ENCODE peak calls at places on chromosomes 6 and 20, in ten cellular contexts. V is HS-5; C is GM03348; F is hypothalamus; I is mucosa of gallbladder; O is activated CD4-positive, alpha-beta T cell treated with anti-CD3 and anti-CD28 coated beads for 48 hours; D is T-cell; P is neural crest cell; K is astrocyte; A is activated T-helper 1 cell treated with anti-CD3 and anti-CD28 coated beads, Interleukin-12 subunit alpha, Interleukin-12 subunit beta, Interleukin-2, Interleukin-4 antibody, amounts not matched to agents 30 ng/mL and 10 ng/mL and 1 ng/mL, durations not matched to agents 14 hours and 24 hours and 36 hours. X is an unnamed sample.

GRCh38 chr6:106347219-106347618 is 13.3 kb upstream of the CRYBG1 start:
- DNase-seq in V (no peak), O (no peak), P (no peak), K (no peak), A (no peak), I (no peak), F (no peak), D (no peak), C (no peak), X (no peak)

GRCh38 chr6:154865291-154865690 is 129.8 kb upstream of the TIAM2 start:
- DNase-seq in P (no peak), A (no peak), V (no peak), O (no peak), K (no peak), F (no peak), C (no peak), I (no peak), D (no peak), X (no peak)

GRCh38 chr6:12890171-12890790 is 173.7 kb downstream of the PHACTR1 start:
- DNase-seq in V (no peak), I (no peak), D (no peak), F (no peak), C (no peak), K (no peak), O (peak), A (no peak), P (no peak), X (no peak)

GRCh38 chr6:116111552-116112528 is 11.2 kb downstream of the NT5DC1 start:
- DNase-seq in C (peak), P (peak), F (no peak), K (no peak), O (peak), I (no peak), V (no peak), A (no peak), D (no peak), X (peak)

GRCh38 chr6:44107017-44107416 is 20.2 kb downstream of the MRPL14 start:
- DNase-seq in O (no peak), A (no peak), F (no peak), K (no peak), I (no peak), V (no peak), P (no peak), D (no peak), C (no peak), X (no peak)

GRCh38 chr6:139588076-139588639 is 213.7 kb upstream of the CITED2 start:
- DNase-seq in C (no peak), K (peak), V (no peak), A (no peak), I (peak), D (no peak), O (no peak), F (no peak), P (no peak), X (no peak)

GRCh38 chr6:91804981-91805380 is 1218.1 kb upstream of the MAP3K7 start:
- DNase-seq in O (no peak), A (no peak), F (no peak), P (no peak), D (no peak), I (no peak), C (no peak), V (no peak), K (no peak), X (no peak)

GRCh38 chr6:127366281-127367022 is 23.0 kb upstream of the ECHDC1 start:
- DNase-seq in P (no peak), I (no peak), C (peak), V (peak), F (no peak), O (no peak), D (no peak), K (peak), A (no peak), X (no peak)

GRCh38 chr6:139650941-139651340 is 276.5 kb upstream of the CITED2 start:
- DNase-seq in C (no peak), A (no peak), P (no peak), K (no peak), F (no peak), I (no peak), D (no peak), O (no peak), V (no peak), X (no peak)

GRCh38 chr6:84422380-84422968 is 195.0 kb upstream of the CEP162 start:
- DNase-seq in C (no peak), O (peak), P (peak), F (no peak), A (no peak), V (no peak), K (peak), I (peak), D (no peak), X (peak)

GRCh38 chr6:39218868-39219567 is 10.3 kb downstream of the KCNK5 start:
- DNase-seq in K (no peak), I (no peak), F (no peak), A (no peak), O (no peak), C (no peak), P (no peak), D (no peak), V (no peak), X (no peak)

GRCh38 chr6:54617730-54618129 is 228.8 kb upstream of the FAM83B start:
- DNase-seq in K (peak), A (no peak), C (peak), P (no peak), O (no peak), D (no peak), F (no peak), V (peak), I (no peak), X (no peak)

GRCh38 chr6:17278289-17279061 is 2.7 kb upstream of the RBM24 start:
- DNase-seq in V (peak), C (peak), D (no peak), P (no peak), K (peak), I (no peak), A (no peak), O (no peak), F (no peak), X (no peak)

GRCh38 chr20:8693709-8694108 is 375.2 kb upstream of the PLCB4 start:
- DNase-seq in I (no peak), C (peak), F (no peak), K (peak), O (no peak), A (no peak), D (no peak), P (no peak), V (peak), X (no peak)

GRCh38 chr20:48718914-48719578 is 108.8 kb downstream of the PREX1 start:
- DNase-seq in K (no peak), I (no peak), V (no peak), A (peak), P (no peak), O (peak), C (no peak), D (peak), F (no peak), X (no peak)

GRCh38 chr20:58714923-58715708 is 22.5 kb downstream of the NPEPL1 start:
- DNase-seq in O (peak), A (no peak), P (no peak), K (no peak), F (no peak), V (no peak), I (peak), C (peak), D (no peak), X (no peak)

GRCh38 chr6:57173056-57173885 is 1.1 kb downstream of the BAG2 start:
- DNase-seq in V (peak), K (peak), F (no peak), A (peak), P (no peak), O (peak), D (peak), C (peak), I (no peak), X (no peak)

GRCh38 chr6:147033267-147033666 is 170.9 kb upstream of the STXBP5 start:
- DNase-seq in A (no peak), O (no peak), K (no peak), I (no peak), F (no peak), C (peak), P (peak), V (no peak), D (no peak), X (no peak)

GRCh38 chr20:48737463-48738093 is 90.2 kb downstream of the PREX1 start:
- DNase-seq in K (no peak), O (no peak), P (no peak), V (no peak), A (no peak), D (no peak), C (no peak), F (no peak), I (no peak), X (no peak)

GRCh38 chr20:37392441-37393195 is 46.7 kb downstream of the SRC start:
- DNase-seq in I (no peak), V (no peak), C (peak), O (peak), A (no peak), P (no peak), D (no peak), F (no peak), K (no peak), X (no peak)

GRCh38 chr6:3750324-3751018 is 1.0 kb downstream of the PXDC1 start:
- DNase-seq in I (peak), P (no peak), A (no peak), V (no peak), D (no peak), K (peak), O (no peak), C (peak), F (peak), X (peak)

GRCh38 chr20:8152183-8152582 is 20.1 kb downstream of the PLCB1 start:
- DNase-seq in O (no peak), A (no peak), P (no peak), C (peak), V (no peak), K (peak), F (peak), I (no peak), D (no peak), X (no peak)

GRCh38 chr6:127933852-127934840 is 33.3 kb upstream of the THEMIS start:
- DNase-seq in A (peak), I (no peak), V (no peak), C (no peak), F (no peak), O (peak), D (peak), K (no peak), P (no peak), X (no peak)

GRCh38 chr6:100370265-100370664 is 94.5 kb downstream of the SIM1 start:
- DNase-seq in D (no peak), O (no peak), C (no peak), P (no peak), A (no peak), K (no peak), I (no peak), V (no peak), F (no peak), X (no peak)

GRCh38 chr6:111119550-111120329 is 32.4 kb downstream of the SLC16A10 start:
- DNase-seq in K (no peak), A (no peak), P (no peak), F (no peak), O (no peak), V (no peak), D (no peak), I (no peak), C (no peak), X (no peak)

GRCh38 chr20:23023621-23024187 is 11.4 kb upstream of the SSTR4 start:
- DNase-seq in A (no peak), V (no peak), I (no peak), P (no peak), F (no peak), O (no peak), D (no peak), K (no peak), C (no peak), X (no peak)

GRCh38 chr6:90121982-90122381 is 174.7 kb downstream of the BACH2 start:
- DNase-seq in V (peak), A (no peak), O (peak), I (no peak), D (no peak), C (no peak), K (peak), P (no peak), F (no peak), X (no peak)

GRCh38 chr6:118679293-118679692 is 27.9 kb upstream of the CEP85L start:
- DNase-seq in O (no peak), K (peak), V (no peak), P (no peak), A (no peak), D (no peak), I (no peak), F (no peak), C (peak), X (no peak)